ENCODE peak calls at places on chromosomes 5 and 9, in nine cellular contexts. G is activated effector memory CD4-positive, alpha-beta T cell treated with anti-CD3 and anti-CD28 coated beads, Interleukin-2, amount 50 U/mL, for 16 hours; F is NCI-H1694; I is cardiac muscle cell; E is activated T-cell treated with anti-CD3 and anti-CD28 coated beads, Interleukin-2, amount 50 U/mL, for 72 hours; U is M059J; O is stimulated activated CD4-positive, alpha-beta T cell treated with anti-CD3 and anti-CD28 coated beads, Interleukin-12 subunit alpha, Interleukin-12 subunit beta, amount 100 ng/mL, for 48 hours; H is kidney; P is neuronal stem cell. N is an unnamed sample.

GRCh38 chr5:163165277-163165676 is 272.1 kb upstream of the CCNG1 start:
- DNase-seq in G (no peak), F (no peak), I (no peak), E (no peak), U (no peak), O (no peak), H (no peak), P (no peak), N (no peak)

GRCh38 chr9:20382460-20383071 is 239.7 kb downstream of the MLLT3 start:
- DNase-seq in G (no peak), F (no peak), I (peak; percentile 24), E (no peak), U (peak; percentile 36), O (no peak), H (no peak), P (no peak), N (no peak)

GRCh38 chr9:99490736-99491135 is 268.7 kb downstream of the SEC61B start:
- DNase-seq in G (no peak), F (no peak), I (no peak), E (no peak), U (peak; percentile 23), O (no peak), H (no peak), P (no peak), N (no peak)

GRCh38 chr9:128553695-128554094 is 1.3 kb downstream of the SPTAN1 start:
- DNase-seq in G (no peak), F (no peak), I (peak; percentile 91), E (no peak), U (peak; percentile 74), O (no peak), H (no peak), P (no peak), N (no peak)

GRCh38 chr5:124703995-124704394 is 42.4 kb downstream of the ZNF608 start:
- DNase-seq in G (no peak), F (no peak), I (no peak), E (no peak), U (no peak), O (no peak), H (no peak), P (no peak), N (no peak)

GRCh38 chr9:38149647-38150046 is 80.6 kb upstream of the SHB start:
- DNase-seq in G (no peak), F (no peak), I (no peak), E (no peak), U (peak; percentile 19), O (no peak), H (no peak), P (no peak), N (no peak)

GRCh38 chr5:88803309-88803708 is 79.7 kb downstream of the MEF2C start:
- DNase-seq in G (no peak), F (no peak), I (no peak), E (no peak), U (no peak), O (no peak), H (no peak), P (no peak), N (no peak)

GRCh38 chr9:134839441-134840125 is 41.0 kb upstream of the FCN2 start:
- DNase-seq in G (no peak), F (no peak), I (no peak), E (no peak), U (no peak), O (no peak), H (peak; percentile 71), P (no peak), N (no peak)

GRCh38 chr9:119221281-119221680 is 148.0 kb downstream of the BRINP1 start:
- DNase-seq in G (no peak), F (no peak), I (no peak), E (no peak), U (no peak), O (no peak), H (no peak), P (no peak), N (no peak)

GRCh38 chr9:108865037-108865436 is 3.0 kb downstream of the ACTL7A start:
- DNase-seq in G (no peak), F (no peak), I (no peak), E (no peak), U (peak; percentile 61), O (no peak), H (no peak), P (no peak), N (no peak)

GRCh38 chr5:115168829-115169391 is 798 bp downstream of the TRIM36 start:
- DNase-seq in G (no peak), F (no peak), I (no peak), E (no peak), U (no peak), O (no peak), H (no peak), P (peak; percentile 44), N (no peak)

GRCh38 chr5:51846015-51846414 is 462.8 kb downstream of the ISL1 start:
- DNase-seq in G (no peak), F (no peak), I (no peak), E (no peak), U (no peak), O (no peak), H (no peak), P (no peak), N (no peak)

GRCh38 chr5:180291943-180292831 is at the start of gene MAPK9:
- DNase-seq in G (peak; percentile 94), F (peak; percentile 8), I (peak; percentile 82), E (peak; percentile 88), U (peak; percentile 74), O (peak; percentile 81), H (peak; percentile 95), P (peak; percentile 87), N (peak; percentile 96)

GRCh38 chr9:134187110-134187531 is 22.8 kb upstream of the RNU6ATAC start:
- DNase-seq in G (peak; percentile 65), F (no peak), I (no peak), E (no peak), U (no peak), O (no peak), H (peak; percentile 56), P (no peak), N (peak; percentile 61)

GRCh38 chr5:42894057-42894456 is 82.4 kb upstream of the SELENOP start:
- DNase-seq in G (no peak), F (peak; percentile 28), I (peak; percentile 27), E (no peak), U (peak; percentile 24), O (no peak), H (no peak), P (no peak), N (no peak)

GRCh38 chr9:111527347-111527746 is 2.4 kb downstream of the ZNF483 start:
- DNase-seq in G (no peak), F (no peak), I (no peak), E (peak; percentile 36), U (peak; percentile 26), O (no peak), H (no peak), P (no peak), N (no peak)

GRCh38 chr5:32504923-32505596 is 60.5 kb upstream of the ZFR start:
- DNase-seq in G (no peak), F (peak; percentile 98), I (peak; percentile 97), E (no peak), U (peak; percentile 59), O (no peak), H (peak; percentile 89), P (no peak), N (no peak)

GRCh38 chr9:110092792-110093191 is 115.2 kb downstream of the C9orf152 start:
- DNase-seq in G (no peak), F (no peak), I (no peak), E (no peak), U (no peak), O (no peak), H (no peak), P (no peak), N (no peak)